ENCODE peak calls at places on chromosomes 16 and 17, in six cellular contexts. P, A, G, V, N and I are unnamed samples.

GRCh38 chr17:15377608-15378007 is 36.2 kb upstream of the TEKT3 start:
- DNase-seq in P (no peak), A (peak), G (no peak), V (peak), N (no peak), I (peak)

GRCh38 chr16:74224828-74225227 is 71.8 kb upstream of the PSMD7 start:
- DNase-seq in P (no peak), A (no peak), G (no peak), V (peak), N (no peak), I (no peak)

GRCh38 chr16:592518-593306 is 2.8 kb downstream of the RAB40C start:
- DNase-seq in P (peak), A (peak), G (peak), V (no peak), N (no peak), I (peak)

GRCh38 chr17:68468785-68469184 is 11.5 kb upstream of the WIPI1 start:
- DNase-seq in P (no peak), A (no peak), G (no peak), V (peak), N (no peak), I (no peak)

GRCh38 chr17:78131172-78132085 is 858 bp downstream of the TMC8 start:
- DNase-seq in P (no peak), A (no peak), G (no peak), V (no peak), N (peak), I (no peak)

GRCh38 chr17:67400193-67400592 is 23.1 kb downstream of the PITPNC1 start:
- DNase-seq in P (no peak), A (no peak), G (no peak), V (no peak), N (no peak), I (no peak)

GRCh38 chr17:56478836-56479447 is 114.6 kb upstream of the NOG start:
- DNase-seq in P (peak), A (no peak), G (no peak), V (peak), N (peak), I (no peak)

GRCh38 chr17:62804822-62805221 is 3.3 kb downstream of the MARCHF10 start:
- DNase-seq in P (peak), A (no peak), G (peak), V (peak), N (no peak), I (no peak)

GRCh38 chr17:12856451-12856850 is 67.2 kb downstream of the ARHGAP44 start:
- DNase-seq in P (no peak), A (no peak), G (no peak), V (no peak), N (no peak), I (no peak)

GRCh38 chr16:27967169-27967568 is 96.3 kb downstream of the GSG1L start:
- DNase-seq in P (no peak), A (no peak), G (no peak), V (no peak), N (no peak), I (no peak)

GRCh38 chr17:951388-952132 is 28.0 kb downstream of the NXN start:
- DNase-seq in P (peak), A (peak), G (peak), V (peak), N (no peak), I (no peak)

GRCh38 chr16:71637398-71637797 is 11.4 kb downstream of the MARVELD3 start:
- DNase-seq in P (no peak), A (no peak), G (no peak), V (peak), N (no peak), I (no peak)

GRCh38 chr17:5194346-5194745 is 2.7 kb upstream of the ZNF594 start:
- DNase-seq in P (no peak), A (no peak), G (no peak), V (no peak), N (no peak), I (no peak)

GRCh38 chr17:30950669-30951399 is 20.0 kb upstream of the RNF135 start:
- DNase-seq in P (no peak), A (peak), G (no peak), V (peak), N (no peak), I (no peak)

GRCh38 chr17:80034654-80034976 is 1.1 kb downstream of the TBC1D16 start:
- DNase-seq in P (no peak), A (no peak), G (no peak), V (no peak), N (no peak), I (no peak)
- H3K27ac ChIP-seq in P (no peak), A (peak), G (peak), V (peak), N (no peak), I (no peak)

GRCh38 chr17:70295732-70296131 is 126.4 kb downstream of the KCNJ2 start:
- DNase-seq in P (no peak), A (no peak), G (no peak), V (no peak), N (no peak), I (no peak)
- H3K27ac ChIP-seq in P (no peak), A (no peak), G (no peak), V (no peak), N (no peak), I (no peak)

GRCh38 chr17:11624968-11625367 is 26.7 kb downstream of the DNAH9 start:
- DNase-seq in P (no peak), A (no peak), G (no peak), V (no peak), N (no peak), I (no peak)
- H3K27ac ChIP-seq in P (no peak), A (no peak), G (no peak), V (no peak), N (no peak), I (no peak)

GRCh38 chr17:19345067-19345460 is 17.5 kb downstream of the B9D1 start:
- DNase-seq in P (no peak), A (no peak), G (peak), V (no peak), N (no peak), I (no peak)

GRCh38 chr17:19346351-19347255 is 15.9 kb downstream of the B9D1 start:
- DNase-seq in P (peak), A (no peak), G (peak), V (peak), N (peak), I (peak)

GRCh38 chr17:19347323-19348080 is 15.0 kb downstream of the B9D1 start:
- DNase-seq in P (no peak), A (no peak), G (peak), V (no peak), N (peak), I (no peak)

GRCh38 chr17:19344311-19345066 is 18.0 kb downstream of the B9D1 start:
- DNase-seq in P (no peak), A (peak), G (peak), V (no peak), N (no peak), I (no peak)

DNA sequence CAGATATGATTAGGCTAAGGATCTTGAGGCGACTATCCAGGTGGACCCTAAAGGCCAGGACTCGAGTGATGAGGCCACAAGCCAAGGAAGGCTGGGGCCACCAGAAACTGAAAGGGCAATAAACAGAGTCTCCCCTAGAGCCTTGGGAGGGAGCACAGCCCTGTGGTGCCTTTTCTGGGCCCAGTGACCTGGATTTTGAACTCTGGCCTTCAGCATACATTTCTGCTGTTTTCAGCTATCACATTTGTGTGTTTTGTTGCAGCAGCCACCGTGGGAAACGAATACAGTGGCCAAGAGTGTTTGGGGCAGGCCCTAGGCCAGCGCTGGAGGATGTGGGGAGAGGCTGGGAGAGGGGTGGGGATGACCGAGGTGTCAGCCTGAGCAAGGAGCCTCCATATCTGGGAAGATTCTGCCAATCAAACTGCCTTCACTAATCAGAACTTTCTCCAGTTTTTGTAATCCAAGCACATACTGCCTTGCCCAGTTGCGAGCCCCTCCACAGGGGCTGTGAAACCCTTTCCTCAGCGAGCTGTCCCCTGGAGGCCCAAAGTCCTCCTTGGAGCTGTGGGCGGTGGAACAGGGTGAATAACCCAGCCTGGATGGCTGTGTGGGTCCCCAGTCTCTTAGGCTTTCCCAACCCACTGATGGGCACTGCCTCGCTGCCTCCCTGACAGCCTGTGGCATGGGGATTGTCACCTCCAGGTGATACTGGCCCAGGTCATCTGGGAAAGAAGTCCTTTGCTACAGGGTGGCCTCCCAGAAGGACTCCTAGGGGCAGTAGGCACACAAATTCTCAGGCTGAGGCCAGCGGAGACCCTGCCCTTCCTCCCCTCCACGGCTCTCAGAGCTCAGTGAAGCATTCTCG is 16.8 kb downstream of the B9D1 start:
- DNase-seq in P (no peak), A (no peak), G (peak), V (no peak), N (no peak), I (no peak)
- H3K27ac ChIP-seq in P (peak), A (peak), G (no peak), V (peak), N (no peak), I (peak)

DNA sequence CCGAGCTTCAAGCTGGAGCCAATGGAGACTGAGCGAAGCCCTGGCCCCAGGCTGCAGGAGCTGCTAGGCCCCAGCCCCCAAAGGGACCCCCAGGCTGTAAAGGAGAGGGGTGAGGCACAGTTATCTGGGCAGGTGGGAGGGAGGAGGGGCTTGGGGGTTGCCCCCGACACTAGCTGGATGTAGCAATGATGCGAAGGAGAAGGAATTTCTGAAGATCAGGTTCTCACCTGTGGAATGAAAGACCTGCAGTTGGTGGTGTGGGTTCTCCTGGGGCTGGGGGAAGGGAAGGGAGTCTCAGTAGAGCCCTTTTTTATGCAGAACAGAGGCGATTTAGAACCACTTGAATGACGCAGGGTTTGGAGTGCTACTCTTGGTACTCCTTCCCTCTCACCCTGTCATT is 1.8 kb downstream of the ZNF263 start:
- DNase-seq in P (no peak), A (no peak), G (no peak), V (no peak), N (no peak), I (no peak)
- H3K27ac ChIP-seq in P (no peak), A (no peak), G (no peak), V (no peak), N (no peak), I (no peak)

DNA sequence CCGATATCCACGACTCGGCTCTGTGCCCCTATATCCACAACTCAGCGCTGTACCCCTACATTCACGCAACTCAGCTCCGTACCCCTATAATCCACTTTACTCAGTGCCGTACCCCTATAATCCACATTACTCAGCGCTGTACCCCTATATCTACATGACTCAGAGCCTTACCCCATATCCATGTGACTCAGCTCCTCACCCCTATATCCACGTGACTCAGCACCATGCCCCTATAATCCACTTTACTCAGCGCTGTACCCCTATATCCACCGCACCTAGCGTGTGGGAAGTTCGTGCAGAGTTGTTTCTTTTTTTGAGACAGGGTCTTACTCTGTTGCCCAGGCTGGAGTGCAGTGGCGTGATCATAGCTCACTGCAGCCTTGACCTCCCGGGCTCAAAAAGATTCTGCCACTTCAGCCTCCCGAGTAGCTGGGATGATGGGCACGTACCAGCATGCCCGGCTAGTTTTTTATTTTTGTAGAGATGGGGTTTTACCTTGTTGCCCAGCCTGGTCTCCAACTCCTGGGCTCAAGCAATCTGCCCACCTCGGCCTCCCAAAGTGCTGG is 17.4 kb downstream of the CYB5D2 start:
- DNase-seq in P (peak), A (no peak), G (no peak), V (no peak), N (no peak), I (no peak)
- H3K27ac ChIP-seq in P (peak), A (no peak), G (peak), V (no peak), N (no peak), I (no peak)

DNA sequence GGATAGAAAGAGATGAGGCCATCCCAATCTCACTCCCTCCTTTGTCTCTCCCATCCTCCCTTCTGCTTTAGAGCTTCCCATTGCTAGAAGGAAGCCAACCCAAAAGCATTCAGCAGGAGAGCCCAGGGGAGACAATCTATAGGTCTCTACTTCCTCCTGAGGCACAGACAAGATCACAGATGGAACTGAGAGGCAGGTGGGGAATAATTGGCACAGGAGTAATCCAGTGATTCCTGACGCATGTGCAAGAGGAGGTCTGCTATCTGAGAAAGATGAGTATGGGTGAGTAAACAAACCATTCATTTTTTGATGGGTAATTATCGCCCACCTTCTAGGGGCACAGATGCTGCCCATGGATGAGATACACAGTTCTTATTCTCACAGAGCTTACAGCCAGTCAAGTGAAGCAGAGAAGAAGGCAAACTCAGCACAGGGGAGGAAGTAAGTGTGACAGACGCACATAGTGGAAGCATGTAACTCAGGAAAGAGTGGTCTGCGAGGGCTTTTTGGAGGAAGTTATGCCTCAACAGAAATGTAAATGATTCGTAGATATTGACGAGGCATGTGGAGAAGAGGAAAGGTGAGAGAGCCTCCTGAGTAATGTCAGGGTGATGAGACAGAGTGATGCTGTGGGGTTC is 88.9 kb upstream of the HLF start:
- DNase-seq in P (no peak), A (no peak), G (no peak), V (no peak), N (peak), I (no peak)
- H3K27ac ChIP-seq in P (no peak), A (no peak), G (no peak), V (no peak), N (peak), I (no peak)

GRCh38 chr17:28563475-28563874 is 7.8 kb downstream of the PIGS start:
- DNase-seq in P (no peak), A (peak), G (no peak), V (peak), N (no peak), I (no peak)

GRCh38 chr17:28570716-28571254 is 539 bp downstream of the PIGS start:
- DNase-seq in P (no peak), A (peak), G (no peak), V (no peak), N (peak), I (peak)

GRCh38 chr17:28571255-28572122 is at the start of gene PIGS:
- DNase-seq in P (peak), A (peak), G (peak), V (peak), N (peak), I (peak)

GRCh38 chr17:28569446-28569845 is 1.9 kb downstream of the PIGS start:
- DNase-seq in P (no peak), A (no peak), G (no peak), V (no peak), N (no peak), I (no peak)

DNA sequence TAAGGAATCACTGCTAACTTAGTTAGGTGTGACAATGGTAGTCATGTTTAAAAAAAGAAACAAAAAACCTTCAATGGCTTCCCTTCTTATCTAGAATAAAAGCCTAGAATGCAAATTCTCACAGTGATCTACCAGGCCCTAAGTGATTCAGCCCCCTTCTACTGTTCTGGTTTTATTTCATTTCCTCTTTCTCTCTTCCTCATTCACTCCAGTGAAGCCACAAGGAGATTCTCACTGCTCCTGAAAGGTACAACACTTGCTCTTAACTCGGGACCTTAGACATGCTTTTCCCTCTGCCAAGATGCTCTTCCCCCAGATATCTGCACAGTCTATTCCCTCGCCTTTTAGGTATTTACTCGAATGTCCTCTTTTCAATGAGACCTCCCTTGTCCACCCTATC is 3.7 kb downstream of the PIGS start:
- DNase-seq in P (no peak), A (no peak), G (no peak), V (no peak), N (peak), I (no peak)
- H3K27ac ChIP-seq in P (no peak), A (no peak), G (no peak), V (no peak), N (peak), I (no peak)

GRCh38 chr16:57807252-57807967 is 5.1 kb upstream of the KIFC3 start:
- DNase-seq in P (no peak), A (no peak), G (no peak), V (no peak), N (no peak), I (no peak)
- H3K27ac ChIP-seq in P (peak), A (peak), G (peak), V (no peak), N (no peak), I (no peak)